ENCODE peak calls at places on chromosomes 12 and 14, in five cellular contexts. C, V, M, U and J are unnamed samples.

GRCh38 chr12:111570090-111570961 is 28.8 kb downstream of the ATXN2 start:
- DNase-seq in C (no peak), V (no peak), M (peak; percentile 96), U (no peak), J (peak; percentile 50)

GRCh38 chr14:21248739-21249411 is 20.4 kb downstream of the HNRNPC start:
- DNase-seq in C (no peak), V (no peak), M (no peak), U (no peak), J (no peak)

GRCh38 chr14:68939893-68940613 is 39.0 kb downstream of the ACTN1 start:
- DNase-seq in C (no peak), V (peak; percentile 67), M (peak; percentile 68), U (peak; percentile 62), J (peak; percentile 92)

GRCh38 chr12:7101047-7101693 is 7.8 kb downstream of the C1RL start:
- DNase-seq in C (no peak), V (no peak), M (no peak), U (no peak), J (no peak)

GRCh38 chr14:97021571-97022171 is 224.5 kb downstream of the VRK1 start:
- DNase-seq in C (no peak), V (no peak), M (peak; percentile 50), U (no peak), J (no peak)

GRCh38 chr12:116959845-116960514 is 49.2 kb downstream of the FBXW8 start:
- DNase-seq in C (no peak), V (no peak), M (peak; percentile 68), U (no peak), J (no peak)

GRCh38 chr14:58663494-58664111 is 25.8 kb downstream of the DACT1 start:
- DNase-seq in C (no peak), V (peak; percentile 21), M (no peak), U (no peak), J (peak; percentile 62)

GRCh38 chr12:20588057-20588456 is 107.1 kb upstream of the SLCO1C1 start:
- DNase-seq in C (no peak), V (no peak), M (no peak), U (no peak), J (no peak)

GRCh38 chr14:77375164-77375950 is 1.5 kb downstream of the TMED8 start:
- DNase-seq in C (no peak), V (no peak), M (no peak), U (no peak), J (no peak)

GRCh38 chr12:53077030-53077429 is 2.2 kb downstream of the SPRYD3 start:
- DNase-seq in C (no peak), V (no peak), M (no peak), U (peak; percentile 26), J (no peak)

GRCh38 chr12:3973269-3973884 is 100.2 kb upstream of the PARP11 start:
- DNase-seq in C (no peak), V (no peak), M (no peak), U (no peak), J (no peak)

GRCh38 chr12:80761818-80762217 is 45.1 kb downstream of the MYF5 start:
- DNase-seq in C (no peak), V (no peak), M (no peak), U (no peak), J (no peak)

GRCh38 chr12:109330282-109330681 is 17.4 kb upstream of the MYO1H start:
- DNase-seq in C (no peak), V (no peak), M (no peak), U (no peak), J (no peak)

GRCh38 chr12:14833952-14834351 is 9.4 kb downstream of the ART4 start:
- DNase-seq in C (no peak), V (no peak), M (no peak), U (no peak), J (no peak)

GRCh38 chr12:95424271-95424994 is 49.5 kb upstream of the METAP2 start:
- DNase-seq in C (no peak), V (no peak), M (no peak), U (no peak), J (no peak)

GRCh38 chr14:22865424-22866215 is 5.9 kb upstream of the LRP10 start:
- DNase-seq in C (peak; percentile 24), V (no peak), M (no peak), U (no peak), J (no peak)

GRCh38 chr12:79371226-79371625 is 319.5 kb downstream of the PAWR start:
- DNase-seq in C (no peak), V (no peak), M (no peak), U (no peak), J (no peak)

GRCh38 chr12:38144049-38144448 is 172.5 kb upstream of the ALG10B start:
- DNase-seq in C (no peak), V (no peak), M (peak; percentile 13), U (no peak), J (no peak)

GRCh38 chr14:54867011-54867410 is 35.6 kb downstream of the GCH1 start:
- DNase-seq in C (no peak), V (no peak), M (no peak), U (no peak), J (no peak)

GRCh38 chr14:30443368-30444007 is 115.5 kb upstream of the G2E3 start:
- DNase-seq in C (no peak), V (no peak), M (peak; percentile 73), U (no peak), J (no peak)

GRCh38 chr14:53591816-53592215 is 364.8 kb downstream of the BMP4 start:
- DNase-seq in C (no peak), V (no peak), M (no peak), U (no peak), J (no peak)

GRCh38 chr12:80101126-80101525 is 1.8 kb downstream of the OTOGL start:
- DNase-seq in C (no peak), V (no peak), M (peak; percentile 21), U (no peak), J (no peak)

GRCh38 chr12:3837049-3837448 is 36.1 kb downstream of the PARP11 start:
- DNase-seq in C (no peak), V (no peak), M (no peak), U (no peak), J (no peak)

GRCh38 chr12:54415223-54415929 is 3.7 kb downstream of the ITGA5 start:
- DNase-seq in C (no peak), V (no peak), M (no peak), U (no peak), J (no peak)
- TF ChIP-seq CTCF in C (no peak), V (no peak), M (no peak), U (no peak), J (peak; percentile 11)

GRCh38 chr12:54392485-54393349 is 8.2 kb upstream of the ZNF385A start:
- DNase-seq in C (no peak), V (no peak), M (no peak), U (no peak), J (no peak)
- H3K36me3 ChIP-seq in C (no peaks in the 10 kb centered on the region), V (no peaks in the 10 kb centered on the region), M (peaks cover 4% of the 10 kb centered on the region), U (no peaks in the 10 kb centered on the region), J (peaks cover 25% of the 10 kb centered on the region)

DNA sequence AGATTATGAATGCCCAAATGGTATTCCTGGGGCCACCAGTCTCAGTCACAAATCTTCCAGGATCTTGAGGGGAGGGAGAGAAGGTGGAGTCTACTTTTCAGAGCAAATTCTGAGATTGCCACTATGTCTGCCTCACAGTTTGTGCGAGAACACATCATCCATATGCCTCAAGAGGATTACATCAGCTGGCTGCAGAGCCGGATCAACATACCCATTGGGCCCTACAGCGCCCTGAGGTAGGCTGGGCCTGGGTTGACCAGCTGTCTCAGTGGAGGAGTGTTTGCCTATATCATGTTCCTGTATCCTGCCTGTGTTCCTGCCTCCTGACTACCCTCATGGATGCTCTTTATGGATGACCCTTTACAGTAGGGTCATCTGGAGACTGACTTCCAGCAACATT is 53.1 kb upstream of the TMEM233 start:
- DNase-seq in C (no peak), V (no peak), M (no peak), U (no peak), J (no peak)
- TF ChIP-seq CTCF in C (no peak), V (no peak), M (no peak), U (no peak), J (no peak)

GRCh38 chr14:24187538-24187915 is 1.1 kb downstream of the IPO4 start:
- DNase-seq in C (no peak), V (no peak), M (no peak), U (no peak), J (no peak)
- H3K36me3 ChIP-seq in C (peaks cover 5% of the 10 kb centered on the region), V (no peaks in the 10 kb centered on the region), M (peaks cover 24% of the 10 kb centered on the region), U (no peaks in the 10 kb centered on the region), J (peaks cover 34% of the 10 kb centered on the region)

GRCh38 chr12:65878540-65878939 is 54.3 kb downstream of the HMGA2 start:
- DNase-seq in C (no peak), V (no peak), M (peak; percentile 59), U (no peak), J (no peak)
- TF ChIP-seq CTCF in C (no peak), V (no peak), M (peak; percentile 43), U (no peak), J (peak; percentile 48)

DNA sequence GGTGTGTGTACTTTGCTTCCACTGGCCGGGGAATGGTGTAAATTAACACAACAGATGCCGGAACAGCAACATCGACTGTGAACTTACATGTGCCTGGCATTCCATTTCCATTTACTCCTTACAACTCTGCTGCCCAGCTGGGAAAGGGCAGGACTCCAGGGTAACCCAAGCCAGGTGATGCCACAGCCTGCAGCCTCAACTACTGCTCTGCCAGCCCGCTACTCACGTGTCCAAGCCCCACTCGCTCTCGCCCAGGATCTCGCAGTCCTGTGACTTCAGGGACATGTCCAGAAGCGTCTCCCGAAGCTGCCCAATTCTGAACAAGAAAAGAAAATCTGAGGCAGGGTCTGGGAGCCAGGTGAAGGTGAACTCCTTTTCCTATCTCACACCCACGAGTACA is 10.7 kb downstream of the ABCD4 start:
- DNase-seq in C (no peak), V (no peak), M (no peak), U (no peak), J (no peak)
- H3K36me3 ChIP-seq in C (no peaks in the 10 kb centered on the region), V (no peaks in the 10 kb centered on the region), M (peaks cover 13% of the 10 kb centered on the region), U (no peaks in the 10 kb centered on the region), J (peaks cover 28% of the 10 kb centered on the region)

GRCh38 chr12:67646775-67647174 is 1.8 kb upstream of the DYRK2 start:
- DNase-seq in C (no peak), V (no peak), M (no peak), U (no peak), J (no peak)

GRCh38 chr12:67649165-67650126 is 901 bp downstream of the DYRK2 start:
- DNase-seq in C (peak; percentile 53), V (peak; percentile 57), M (peak; percentile 24), U (peak; percentile 72), J (no peak)

GRCh38 chr12:67647251-67647546 is 1.3 kb upstream of the DYRK2 start:
- DNase-seq in C (no peak), V (no peak), M (no peak), U (no peak), J (no peak)

GRCh38 chr12:67648306-67649164 is at the start of gene DYRK2:
- DNase-seq in C (peak; percentile 61), V (peak; percentile 85), M (peak; percentile 75), U (peak; percentile 90), J (no peak)

DNA sequence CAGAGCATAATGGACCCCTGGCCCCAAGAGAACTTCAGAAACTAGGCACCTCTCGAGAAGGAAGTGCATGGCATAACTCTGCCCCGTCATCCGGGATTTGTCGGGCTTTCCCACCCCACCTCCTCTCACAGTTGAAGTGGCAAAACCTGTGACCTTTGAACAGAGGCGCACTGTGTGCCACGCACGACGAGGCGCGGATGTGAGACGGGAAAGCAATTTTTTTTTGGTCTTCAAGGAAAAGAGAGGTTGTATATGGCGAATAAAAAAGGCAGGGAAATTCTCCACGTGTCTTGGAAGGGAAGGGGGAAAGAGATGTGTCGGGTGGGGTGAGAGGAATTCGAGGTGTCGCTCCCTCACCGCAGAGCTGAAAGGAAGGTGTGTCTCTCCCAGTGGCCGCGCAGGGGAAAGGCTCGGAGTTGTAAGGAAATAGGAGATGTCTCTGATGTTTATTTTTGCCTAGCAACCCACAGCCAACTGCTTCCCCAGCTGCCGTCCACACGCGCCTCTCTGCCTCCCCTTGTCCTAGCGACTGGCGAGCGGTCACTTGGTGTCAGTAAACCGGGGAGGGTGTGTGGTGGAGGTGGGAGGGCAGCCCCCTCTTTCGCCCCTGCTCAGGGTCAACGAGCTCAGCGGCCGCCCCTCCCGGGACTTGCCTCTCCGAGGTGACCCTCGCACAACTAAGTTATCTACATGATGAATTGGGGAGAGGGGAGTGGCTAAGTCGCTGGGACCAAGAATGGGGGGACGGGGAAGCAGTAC is 819 bp upstream of the DYRK2 start:
- DNase-seq in C (peak; percentile 78), V (peak; percentile 87), M (peak; percentile 85), U (peak; percentile 90), J (peak; percentile 66)
- TF ChIP-seq CTCF in C (peak; percentile 29), V (peak; percentile 37), M (peak; percentile 32), U (peak; percentile 73), J (peak; percentile 46)